ENCODE peak calls at places on chromosomes 5 and 9, in six cellular contexts. M is K562, G is A549, T is HepG2, H is endothelial cell of umbilical vein, J is GM12878. D is an unnamed sample.

GRCh38 chr9:134035041-134036039 is 10.1 kb downstream of the BRD3OS start:
- DNase-seq in H (no peak), T (no peak), J (no peak), G (no peak), M (no peak), D (no peak)

GRCh38 chr5:113760486-113760885 is 247.0 kb downstream of the YTHDC2 start:
- DNase-seq in J (no peak), T (no peak), H (no peak), G (no peak), M (no peak), D (no peak)

GRCh38 chr5:145840458-145841132 is 5.5 kb upstream of the PRELID2 start:
- DNase-seq in J (no peak), G (no peak), H (no peak), M (no peak), T (no peak), D (no peak)

GRCh38 chr5:61401726-61402125 is 69.7 kb downstream of the ZSWIM6 start:
- DNase-seq in H (peak; percentile 64), M (no peak), J (no peak), T (no peak), G (peak; percentile 39), D (peak; percentile 28)

GRCh38 chr5:157870837-157871834 is 12.2 kb upstream of the CLINT1 start:
- DNase-seq in H (peak; percentile 73), M (peak; percentile 13), T (peak; percentile 20), G (peak; percentile 93), J (no peak), D (no peak)

GRCh38 chr9:126127591-126127990 is 199.0 kb upstream of the MVB12B start:
- DNase-seq in T (no peak), G (no peak), J (no peak), M (no peak), H (no peak), D (no peak)

GRCh38 chr5:27947088-27947487 is 908.7 kb upstream of the CDH9 start:
- DNase-seq in T (no peak), G (no peak), M (no peak), H (no peak), J (no peak), D (no peak)

GRCh38 chr5:94968507-94969095 is 316.3 kb downstream of the MCTP1 start:
- DNase-seq in H (peak; percentile 77), T (peak; percentile 75), M (peak; percentile 11), J (peak; percentile 26), G (peak; percentile 71), D (peak; percentile 74)

GRCh38 chr5:141349917-141350619 is at the start of gene PCDHGB1:
- DNase-seq in J (no peak), T (peak; percentile 75), G (peak; percentile 87), M (peak; percentile 44), H (no peak), D (peak; percentile 81)

GRCh38 chr5:80083115-80083890 is 48.2 kb downstream of the THBS4 start:
- DNase-seq in M (peak; percentile 63), T (peak; percentile 54), H (peak; percentile 64), J (no peak), G (peak; percentile 74), D (peak; percentile 69)

GRCh38 chr5:113804264-113804663 is 290.8 kb downstream of the YTHDC2 start:
- DNase-seq in T (no peak), G (no peak), J (no peak), M (no peak), H (no peak), D (no peak)

GRCh38 chr5:107154598-107154997 is 516.1 kb downstream of the EFNA5 start:
- DNase-seq in T (no peak), M (no peak), H (no peak), G (no peak), J (no peak), D (no peak)

GRCh38 chr9:95286151-95286550 is 31.4 kb downstream of the FANCC start:
- DNase-seq in M (no peak), T (no peak), G (no peak), J (no peak), H (peak; percentile 23), D (no peak)

GRCh38 chr9:33429256-33430080 is 17.9 kb downstream of the AQP3 start:
- DNase-seq in T (no peak), J (no peak), H (no peak), G (no peak), M (no peak), D (no peak)

GRCh38 chr5:89211836-89212235 is 328.9 kb upstream of the MEF2C start:
- DNase-seq in M (no peak), G (no peak), J (no peak), H (no peak), T (no peak), D (no peak)

GRCh38 chr5:78506296-78507049 is 142.1 kb downstream of the LHFPL2 start:
- DNase-seq in T (no peak), H (no peak), G (no peak), M (no peak), J (no peak), D (no peak)

GRCh38 chr5:132463808-132464154 is 26.8 kb downstream of the IRF1 start:
- DNase-seq in J (no peak), M (no peak), H (no peak), G (no peak), T (no peak), D (no peak)

GRCh38 chr5:147072591-147072990 is 162.2 kb upstream of the STK32A start:
- DNase-seq in H (no peak), J (no peak), G (no peak), M (no peak), T (no peak), D (no peak)
- TF ChIP-seq MYC in H (no peak), J (no peak), G (no peak), M (no peak), T (no peak), D (no peak)

GRCh38 chr5:9058666-9059065 is 487.2 kb downstream of the SEMA5A start:
- DNase-seq in G (no peak), T (no peak), H (no peak), M (no peak), J (no peak), D (no peak)
- TF ChIP-seq CTCF in G (no peak), T (no peak), H (no peak), M (no peak), J (no peak), D (no peak)

GRCh38 chr9:110543631-110544051 is 35.9 kb downstream of the SVEP1 start:
- DNase-seq in J (no peak), M (no peak), T (no peak), G (no peak), H (peak; percentile 6), D (no peak)
- TF ChIP-seq MAX in J (no peak), M (no peak), T (no peak), G (no peak), H (no peak), D (no peak)

GRCh38 chr9:88697764-88698436 is 162.9 kb downstream of the NXNL2 start:
- DNase-seq in H (no peak), M (no peak), J (no peak), G (no peak), T (no peak), D (peak; percentile 5)

GRCh38 chr9:88696501-88696900 is 161.5 kb downstream of the NXNL2 start:
- DNase-seq in J (no peak), T (no peak), M (no peak), H (no peak), G (no peak), D (no peak)

GRCh38 chr9:88692837-88693236 is 157.9 kb downstream of the NXNL2 start:
- DNase-seq in M (no peak), G (no peak), H (no peak), T (no peak), J (no peak), D (no peak)

GRCh38 chr9:88691811-88692210 is 156.8 kb downstream of the NXNL2 start:
- DNase-seq in H (no peak), J (no peak), T (no peak), M (no peak), G (no peak), D (no peak)

GRCh38 chr9:88694625-88695024 is 159.6 kb downstream of the NXNL2 start:
- DNase-seq in J (no peak), M (no peak), H (no peak), T (no peak), G (no peak), D (no peak)
- TF ChIP-seq MYC in J (no peak), M (no peak), H (no peak), T (no peak), G (no peak), D (no peak)

GRCh38 chr5:6251579-6252102 is 126.7 kb downstream of the MED10 start:
- DNase-seq in J (no peak), G (no peak), T (no peak), H (no peak), M (no peak), D (no peak)
- TF ChIP-seq CTCF in J (no peak), G (no peak), T (no peak), H (no peak), M (no peak), D (no peak)

GRCh38 chr5:35183243-35183955 is 46.9 kb downstream of the PRLR start:
- DNase-seq in J (peak; percentile 27), T (peak; percentile 65), G (peak; percentile 43), H (peak; percentile 4), M (peak; percentile 21), D (peak; percentile 75)
- TF ChIP-seq MAX in J (no peak), T (no peak), G (no peak), H (no peak), M (no peak), D (peak; percentile 69)

DNA sequence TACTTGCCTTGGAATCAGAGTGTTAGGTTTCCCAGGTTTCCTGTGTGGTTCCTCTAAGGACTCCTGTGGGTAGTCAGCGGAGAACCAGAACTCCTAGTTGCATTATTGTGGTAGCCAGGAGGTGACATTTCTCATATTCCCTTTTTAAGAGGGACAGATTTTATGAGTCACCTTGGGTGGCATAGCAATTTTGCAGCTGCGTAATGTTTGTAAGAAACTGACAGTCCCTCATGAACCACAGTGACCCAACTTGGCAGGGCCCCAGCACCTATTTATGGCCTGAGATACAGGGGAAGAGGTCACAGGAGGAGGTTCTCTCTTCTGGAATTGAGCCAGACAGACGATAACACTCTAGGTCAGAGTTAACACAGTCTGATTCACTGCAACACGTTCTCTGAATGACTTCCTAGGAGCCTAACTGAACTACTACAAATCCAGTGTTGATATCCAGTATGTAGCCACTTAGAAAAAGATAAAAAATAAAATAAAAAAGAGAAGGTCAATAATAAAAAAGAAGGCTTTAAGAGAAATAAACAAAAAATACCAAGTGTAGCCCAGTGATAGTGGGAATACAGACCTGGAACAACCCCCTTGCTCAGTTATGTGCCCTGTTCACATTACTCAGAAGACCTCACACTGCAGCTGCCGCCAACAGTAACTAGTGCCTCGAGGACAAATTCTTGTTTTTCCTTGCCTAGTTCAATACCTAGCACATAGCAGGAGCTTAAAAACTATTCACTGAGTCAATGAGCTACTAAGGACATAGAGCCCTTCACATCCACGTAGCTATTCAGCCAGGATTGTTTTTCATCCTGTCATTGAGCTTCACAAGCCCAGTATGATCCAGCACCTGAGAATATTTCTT is 50.7 kb upstream of the VLDLR start:
- DNase-seq in M (peak; percentile 17), T (peak; percentile 41), H (peak; percentile 21), G (peak; percentile 78), J (peak; percentile 78), D (peak; percentile 92)
- TF ChIP-seq MYC in M (no peak), T (no peak), H (no peak), G (no peak), J (no peak), D (peak; percentile 78)